ENCODE peak calls at places on chromosomes 4 and X, in four cellular contexts. A, F, T and M are unnamed samples.

GRCh38 chr4:189081831-189082230 is 858.8 kb upstream of the FRG1 start:
- DNase-seq in F (no peak), T (no peak), A (no peak), M (no peak)

GRCh38 chrX:153608821-153609220 is 9.9 kb upstream of the CCNQ start:
- DNase-seq in T (no peak), A (no peak), F (no peak), M (no peak)

GRCh38 chr4:111641813-111642579 is 503.3 kb upstream of the FAM241A start:
- DNase-seq in F (peak), T (peak), A (peak), M (peak)

GRCh38 chrX:153102436-153102835 is 30.2 kb downstream of the PNMA6A start:
- DNase-seq in T (no peak), A (no peak), F (peak), M (peak)

GRCh38 chr4:156892695-156893211 is 78.8 kb downstream of the PDGFC start:
- DNase-seq in T (no peak), F (no peak), A (no peak), M (no peak)

GRCh38 chr4:55951191-55951922 is 2.6 kb downstream of the CEP135 start:
- DNase-seq in A (no peak), F (no peak), T (no peak), M (no peak)

GRCh38 chr4:186570193-186570996 is 15.0 kb upstream of the MTNR1A start:
- DNase-seq in T (no peak), A (no peak), F (no peak), M (peak)

GRCh38 chr4:94434505-94434904 is 17.2 kb upstream of the PDLIM5 start:
- DNase-seq in A (no peak), T (no peak), F (no peak), M (no peak)

GRCh38 chr4:53658029-53658428 is 66.7 kb upstream of the LNX1 start:
- DNase-seq in A (no peak), T (no peak), F (no peak), M (no peak)

GRCh38 chr4:36317731-36318130 is 36.3 kb downstream of the DTHD1 start:
- DNase-seq in T (no peak), F (no peak), A (no peak), M (no peak)

GRCh38 chrX:110087485-110088356 is 84.8 kb downstream of the TMEM164 start:
- DNase-seq in T (no peak), A (no peak), F (no peak), M (peak)

DNA sequence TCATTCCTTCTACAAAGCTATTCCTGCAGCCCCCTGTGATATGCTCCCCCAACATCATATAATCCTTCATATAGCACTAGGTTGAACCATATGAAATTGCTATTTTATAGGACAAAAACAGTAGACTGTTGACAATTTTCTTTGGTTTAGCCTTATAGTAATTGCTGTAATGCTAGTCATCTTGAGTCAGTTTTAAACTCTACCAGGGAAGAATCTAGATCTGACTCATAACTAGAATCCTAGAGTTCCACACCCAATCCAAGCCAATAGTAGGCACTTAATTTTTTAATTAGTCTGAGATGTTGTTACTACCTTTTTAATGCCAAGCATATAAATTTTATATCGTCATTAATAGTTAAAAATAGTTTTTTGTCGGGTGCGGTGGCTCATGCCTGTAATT is 136.8 kb downstream of the CHRNA9 start:
- DNase-seq in A (no peak), T (no peak), F (no peak), M (no peak)
- TF ChIP-seq CEBPB in A (no peak), T (no peak), F (no peak), M (no peak)

GRCh38 chr4:43282534-43282933 is 390.0 kb downstream of the GRXCR1 start:
- DNase-seq in F (no peak), T (no peak), A (no peak), M (no peak)

DNA sequence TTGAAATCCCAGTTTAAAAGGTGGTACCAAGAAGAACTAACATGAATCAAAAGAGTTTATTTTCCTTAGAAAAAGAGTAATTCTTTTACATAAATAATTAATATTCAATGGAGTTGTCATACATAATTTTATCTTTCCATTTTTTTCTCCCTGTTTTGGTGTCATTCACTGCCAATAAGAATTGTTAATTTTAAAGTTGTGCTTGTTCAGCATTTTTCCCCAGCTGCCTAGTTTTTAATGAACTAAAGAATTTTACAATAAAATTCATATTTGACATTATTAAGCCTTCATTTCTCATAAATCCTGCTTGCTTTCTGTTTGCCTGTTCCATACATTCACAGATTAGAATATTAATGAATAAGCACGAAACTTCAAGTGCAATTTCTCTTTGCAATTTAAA is 393.6 kb downstream of the GRXCR1 start:
- DNase-seq in T (no peak), A (no peak), F (no peak), M (no peak)
- TF ChIP-seq PHF8 in T (no peak), A (no peak), F (no peak), M (no peak)

DNA sequence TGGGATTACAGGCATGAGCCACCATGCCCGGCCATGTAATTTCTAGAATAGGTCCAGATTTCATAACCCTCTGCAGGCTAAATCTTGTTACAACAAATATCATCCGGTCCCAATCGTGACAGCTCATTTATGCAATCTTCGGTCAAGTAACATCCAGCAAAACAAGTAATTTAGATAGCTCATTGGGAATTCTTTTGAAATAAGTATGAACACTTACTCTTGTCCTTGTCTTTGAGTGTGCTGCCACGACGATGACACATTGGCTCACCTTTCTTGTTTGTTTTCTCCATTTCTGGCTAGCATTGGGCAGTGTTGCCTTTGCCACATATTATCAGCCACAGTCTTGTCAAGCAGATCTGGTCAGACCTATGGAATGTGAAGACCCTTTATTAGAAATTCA is 92.0 kb downstream of the PHEX start:
- DNase-seq in A (no peak), F (no peak), T (no peak), M (no peak)
- TF ChIP-seq CEBPB in A (no peak), F (no peak), T (no peak), M (no peak)

DNA sequence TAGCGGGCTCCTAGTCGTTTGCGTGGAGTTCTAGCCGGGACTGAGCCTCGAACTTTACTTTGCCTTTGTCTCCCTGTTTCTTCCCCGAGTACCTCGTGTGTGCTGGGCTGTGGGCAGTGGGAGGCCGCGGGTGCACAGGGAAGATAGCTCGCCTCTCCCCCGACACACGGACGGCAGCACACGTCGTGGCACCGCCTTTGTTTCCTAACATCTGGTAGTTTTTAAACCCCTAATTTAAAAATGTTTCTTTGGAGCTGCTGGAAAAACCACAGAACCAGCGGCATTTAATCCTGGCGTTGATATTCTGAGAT is 866 bp downstream of the RBM46 start:
- DNase-seq in T (no peak), F (no peak), A (no peak), M (no peak)
- TF ChIP-seq PHF8 in T (no peak), F (no peak), A (no peak), M (no peak)